ENCODE peak calls at places on chromosomes 6 and 20, in nine cellular contexts. G is GM18507; Z is stimulated activated CD4-positive, alpha-beta T cell treated with anti-CD3 and anti-CD28 coated beads, TNF-alpha, amount 100 ng/mL, for 1 hour; L is T-cell; E is astrocyte of the hippocampus; I is BE2C; N is epithelial cell of prostate; B is HT1080; V is NCI-H510A. P is an unnamed sample.

GRCh38 chr6:16257999-16258708 is 19.8 kb downstream of the GMPR start:
- DNase-seq in G (no peak), Z (no peak), L (no peak), E (peak; percentile 60), I (no peak), N (peak; percentile 31), B (no peak), V (no peak), P (no peak)

GRCh38 chr6:159085396-159085895 is 40.7 kb upstream of the TAGAP start:
- DNase-seq in G (no peak), Z (no peak), L (no peak), E (no peak), I (no peak), N (no peak), B (no peak), V (no peak), P (no peak)

GRCh38 chr6:79201127-79201526 is 33.4 kb downstream of the HMGN3 start:
- DNase-seq in G (no peak), Z (no peak), L (no peak), E (no peak), I (no peak), N (no peak), B (no peak), V (no peak), P (no peak)

GRCh38 chr20:44471481-44471882 is 4.2 kb upstream of the TTPAL start:
- DNase-seq in G (no peak), Z (no peak), L (no peak), E (peak; percentile 59), I (no peak), N (no peak), B (no peak), V (no peak), P (no peak)

GRCh38 chr20:79565-79964 is 7.9 kb upstream of the DEFB125 start:
- DNase-seq in G (no peak), Z (no peak), L (no peak), E (no peak), I (no peak), N (no peak), B (no peak), V (no peak), P (no peak)

GRCh38 chr20:48405909-48406308 is 421.9 kb downstream of the PREX1 start:
- DNase-seq in G (no peak), Z (no peak), L (no peak), E (peak; percentile 48), I (peak; percentile 65), N (no peak), B (peak; percentile 8), V (no peak), P (no peak)

GRCh38 chr6:161407115-161407514 is 133.3 kb upstream of the AGPAT4 start:
- DNase-seq in G (no peak), Z (no peak), L (no peak), E (no peak), I (no peak), N (no peak), B (no peak), V (no peak), P (no peak)

GRCh38 chr6:21176197-21176596 is 417.4 kb upstream of the SOX4 start:
- DNase-seq in G (no peak), Z (no peak), L (no peak), E (no peak), I (no peak), N (no peak), B (no peak), V (no peak), P (no peak)

GRCh38 chr6:84685983-84686584 is 78.3 kb downstream of the TBX18 start:
- DNase-seq in G (no peak), Z (no peak), L (no peak), E (peak; percentile 9), I (peak; percentile 22), N (no peak), B (peak; percentile 14), V (no peak), P (no peak)

GRCh38 chr20:4297141-4297826 is 281.9 kb upstream of the RNF24 start:
- DNase-seq in G (no peak), Z (no peak), L (no peak), E (no peak), I (no peak), N (no peak), B (peak; percentile 47), V (no peak), P (no peak)